ENCODE peak calls at places on chromosomes 2 and 18, in six cellular contexts. L, Q, A, Z, D and H are unnamed samples. For H3K4me1, the result is how much of the 10 kb centered on the place peaks cover.

GRCh38 chr2:113977660-113978523 is 88.0 kb downstream of the ACTR3 start:
- DNase-seq in L (peak), Q (peak), A (no peak), Z (no peak), D (no peak), H (no peak)

GRCh38 chr2:213057977-213058376 is 93.4 kb downstream of the IKZF2 start:
- DNase-seq in L (no peak), Q (no peak), A (no peak), Z (no peak), D (no peak), H (no peak)

GRCh38 chr18:25604231-25604908 is 252.4 kb upstream of the ZNF521 start:
- DNase-seq in L (no peak), Q (no peak), A (no peak), Z (no peak), D (no peak), H (no peak)

GRCh38 chr2:144890828-144891227 is 370.9 kb upstream of the ZEB2 start:
- DNase-seq in L (peak), Q (no peak), A (no peak), Z (no peak), D (no peak), H (no peak)

GRCh38 chr18:13300029-13300428 is 81.5 kb downstream of the LDLRAD4 start:
- DNase-seq in L (no peak), Q (no peak), A (no peak), Z (no peak), D (no peak), H (no peak)

GRCh38 chr2:36478332-36478738 is 119.6 kb downstream of the FEZ2 start:
- DNase-seq in L (peak), Q (peak), A (no peak), Z (no peak), D (peak), H (no peak)

GRCh38 chr2:100953406-100954043 is 48.6 kb upstream of the RPL31 start:
- DNase-seq in L (no peak), Q (no peak), A (no peak), Z (no peak), D (no peak), H (peak)

GRCh38 chr2:43906448-43907122 is 67.8 kb downstream of the ABCG8 start:
- DNase-seq in L (no peak), Q (no peak), A (no peak), Z (no peak), D (no peak), H (no peak)

GRCh38 chr2:11583203-11583752 is 49.4 kb downstream of the GREB1 start:
- DNase-seq in L (peak), Q (no peak), A (peak), Z (no peak), D (no peak), H (no peak)

GRCh38 chr2:134774074-134774742 is 55.4 kb upstream of the TMEM163 start:
- DNase-seq in L (no peak), Q (no peak), A (no peak), Z (no peak), D (no peak), H (no peak)

GRCh38 chr2:113910967-113911678 is 21.2 kb downstream of the ACTR3 start:
- DNase-seq in L (no peak), Q (no peak), A (no peak), Z (no peak), D (no peak), H (no peak)

GRCh38 chr2:11678306-11678960 is 8.4 kb upstream of the NTSR2 start:
- DNase-seq in L (no peak), Q (no peak), A (peak), Z (no peak), D (no peak), H (no peak)

GRCh38 chr2:175838979-175839378 is 163.1 kb downstream of the LNPK start:
- DNase-seq in L (peak), Q (no peak), A (no peak), Z (no peak), D (no peak), H (no peak)

GRCh38 chr2:111225871-111226270 is 105.2 kb downstream of the BCL2L11 start:
- DNase-seq in L (no peak), Q (no peak), A (no peak), Z (no peak), D (no peak), H (no peak)

GRCh38 chr2:26712486-26713465 is 20.3 kb downstream of the KCNK3 start:
- DNase-seq in L (no peak), Q (no peak), A (no peak), Z (no peak), D (no peak), H (no peak)

GRCh38 chr2:165122521-165122920 is 81.3 kb downstream of the SCN3A start:
- DNase-seq in L (no peak), Q (no peak), A (no peak), Z (no peak), D (no peak), H (no peak)

GRCh38 chr2:3654031-3654430 is 4.0 kb upstream of the ALLC start:
- DNase-seq in L (no peak), Q (no peak), A (no peak), Z (no peak), D (no peak), H (no peak)

GRCh38 chr2:241123816-241124536 is 21.9 kb upstream of the MTERF4 start:
- DNase-seq in L (peak), Q (no peak), A (peak), Z (peak), D (no peak), H (no peak)

GRCh38 chr2:201798252-201798918 is 8.0 kb upstream of the CDK15 start:
- DNase-seq in L (peak), Q (no peak), A (no peak), Z (no peak), D (no peak), H (no peak)

GRCh38 chr18:39845086-39845485 is 2109.9 kb upstream of the PIK3C3 start:
- DNase-seq in L (no peak), Q (no peak), A (no peak), Z (no peak), D (no peak), H (no peak)

GRCh38 chr2:151774506-151774905 is 40.2 kb upstream of the NEB start:
- DNase-seq in L (peak), Q (no peak), A (no peak), Z (no peak), D (no peak), H (no peak)

GRCh38 chr2:150485871-150486538 is 1.5 kb downstream of the RND3 start:
- DNase-seq in L (peak), Q (peak), A (peak), Z (no peak), D (peak), H (no peak)

GRCh38 chr18:12336887-12337286 is 28.8 kb downstream of the TUBB6 start:
- DNase-seq in L (peak), Q (no peak), A (no peak), Z (no peak), D (no peak), H (no peak)

GRCh38 chr2:155810411-155810810 is 522.1 kb downstream of the NR4A2 start:
- DNase-seq in L (no peak), Q (no peak), A (no peak), Z (no peak), D (no peak), H (no peak)

GRCh38 chr2:40285391-40285790 is 166.5 kb downstream of the SLC8A1 start:
- DNase-seq in L (no peak), Q (no peak), A (no peak), Z (no peak), D (no peak), H (no peak)

GRCh38 chr2:40284797-40285196 is 167.1 kb downstream of the SLC8A1 start:
- DNase-seq in L (peak), Q (no peak), A (no peak), Z (no peak), D (no peak), H (no peak)

GRCh38 chr2:40287815-40288214 is 164.1 kb downstream of the SLC8A1 start:
- DNase-seq in L (no peak), Q (no peak), A (no peak), Z (no peak), D (no peak), H (no peak)

GRCh38 chr2:40286721-40287120 is 165.2 kb downstream of the SLC8A1 start:
- DNase-seq in L (no peak), Q (no peak), A (no peak), Z (no peak), D (no peak), H (no peak)

GRCh38 chr2:40287201-40287600 is 164.7 kb downstream of the SLC8A1 start:
- DNase-seq in L (peak), Q (no peak), A (no peak), Z (no peak), D (no peak), H (no peak)
- H3K4me1 ChIP-seq in L (under half), Q (under half), A (under half), Z (under half), D (under half), H (under half)

GRCh38 chr2:166376488-166376828 is 714 bp upstream of the SCN9A start:
- DNase-seq in L (no peak), Q (no peak), A (no peak), Z (no peak), D (no peak), H (no peak)
- H3K27ac ChIP-seq in L (peak), Q (no peak), A (no peak), Z (no peak), D (no peak), H (no peak)

GRCh38 chr2:268323-268722 is 3.6 kb downstream of the ACP1 start:
- DNase-seq in L (no peak), Q (no peak), A (no peak), Z (no peak), D (no peak), H (no peak)

GRCh38 chr2:269356-270030 is 4.7 kb downstream of the ACP1 start:
- DNase-seq in L (no peak), Q (no peak), A (no peak), Z (no peak), D (no peak), H (no peak)

GRCh38 chr2:271917-272316 is 7.2 kb downstream of the ACP1 start:
- DNase-seq in L (no peak), Q (no peak), A (no peak), Z (no peak), D (no peak), H (no peak)

GRCh38 chr2:273338-273737 is 8.6 kb downstream of the ACP1 start:
- DNase-seq in L (no peak), Q (no peak), A (no peak), Z (no peak), D (no peak), H (no peak)

GRCh38 chr2:270861-271260 is 6.1 kb downstream of the ACP1 start:
- DNase-seq in L (no peak), Q (no peak), A (no peak), Z (no peak), D (no peak), H (no peak)
- H3K4me1 ChIP-seq in L (under half), Q (under half), A (under half), Z (under half), D (under half), H (under half)

GRCh38 chr2:205678743-205679142 is 3.6 kb upstream of the NRP2 start:
- DNase-seq in L (no peak), Q (no peak), A (no peak), Z (no peak), D (no peak), H (no peak)

GRCh38 chr2:205673312-205673711 is 9.0 kb upstream of the NRP2 start:
- DNase-seq in L (no peak), Q (no peak), A (no peak), Z (no peak), D (no peak), H (no peak)

GRCh38 chr2:205679410-205680009 is 2.8 kb upstream of the NRP2 start:
- DNase-seq in L (no peak), Q (no peak), A (no peak), Z (no peak), D (no peak), H (no peak)

GRCh38 chr2:205680067-205680466 is 2.2 kb upstream of the NRP2 start:
- DNase-seq in L (peak), Q (peak), A (no peak), Z (no peak), D (peak), H (peak)

GRCh38 chr2:205675861-205676516 is 6.3 kb upstream of the NRP2 start:
- DNase-seq in L (peak), Q (peak), A (no peak), Z (no peak), D (no peak), H (no peak)
- H3K27ac ChIP-seq in L (no peak), Q (no peak), A (no peak), Z (no peak), D (no peak), H (no peak)

GRCh38 chr2:199775297-199775696 is 75.7 kb downstream of the FTCDNL1 start:
- DNase-seq in L (peak), Q (no peak), A (peak), Z (no peak), D (no peak), H (no peak)
- H3K4me1 ChIP-seq in L (under half), Q (under half), A (under half), Z (under half), D (under half), H (under half)

DNA sequence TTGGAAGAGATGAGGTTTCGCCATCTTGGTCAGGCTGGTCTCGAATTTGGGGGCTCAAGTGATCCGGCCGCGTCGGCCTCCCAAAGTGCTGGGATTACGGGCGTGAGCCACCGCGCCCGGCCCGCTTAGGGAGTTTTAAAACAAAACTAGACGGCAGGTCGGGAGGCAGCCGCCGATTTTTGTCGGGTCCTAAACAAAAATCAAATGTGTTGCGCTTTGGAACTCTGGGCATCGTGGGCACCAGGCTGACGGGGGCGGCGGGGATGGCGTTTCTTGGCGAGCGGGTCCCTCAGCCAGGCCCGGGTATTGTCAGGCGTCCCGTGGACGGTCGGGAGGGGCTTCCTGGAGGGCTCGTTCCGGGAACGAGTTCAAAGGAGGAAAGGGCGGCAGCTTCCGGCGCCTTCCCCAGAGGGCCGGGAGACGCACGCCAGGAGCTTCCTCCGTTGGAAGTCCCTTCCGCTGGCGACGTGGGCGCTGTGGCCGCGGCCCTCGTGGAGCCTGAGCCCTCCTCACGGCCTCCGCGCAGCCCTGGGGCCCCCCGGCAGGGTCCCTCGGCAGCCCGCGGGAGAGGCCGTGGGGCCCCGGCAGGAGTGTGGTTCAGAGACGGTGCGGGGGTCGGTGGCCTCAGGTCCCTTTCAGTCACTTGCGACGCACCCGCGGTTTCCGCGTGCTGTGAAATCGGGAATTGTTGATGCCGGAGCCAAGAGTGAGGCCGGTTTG is 59.2 kb downstream of the EMILIN2 start:
- DNase-seq in L (peak), Q (peak), A (peak), Z (peak), D (peak), H (peak)
- H3K27ac ChIP-seq in L (peak), Q (peak), A (peak), Z (peak), D (no peak), H (peak)